ENCODE peak calls at places on chromosomes 5 and 9, in ten cellular contexts. One of them, this sample, is unnamed.

GRCh38 chr9:76216161-76216649 is 178.0 kb downstream of the RFK start:
- DNase-seq in uterus: no peak
- DNase-seq in neural progenitor cell: no peak
- DNase-seq in IMR-90: peak; percentile 98
- DNase-seq in heart right ventricle: no peak
- DNase-seq in cardiac muscle cell: peak; percentile 88
- DNase-seq in left ventricle myocardium inferior: no peak
- DNase-seq in psoas muscle: no peak
- DNase-seq in aorta: no peak
- DNase-seq in NT2/D1: no peak
- DNase-seq in this sample: peak; percentile 98

GRCh38 chr5:5983261-5983660 is 395.1 kb downstream of the MED10 start:
- DNase-seq in uterus: no peak
- DNase-seq in neural progenitor cell: no peak
- DNase-seq in IMR-90: no peak
- DNase-seq in heart right ventricle: no peak
- DNase-seq in cardiac muscle cell: no peak
- DNase-seq in left ventricle myocardium inferior: no peak
- DNase-seq in psoas muscle: no peak
- DNase-seq in aorta: no peak
- DNase-seq in NT2/D1: no peak
- DNase-seq in this sample: no peak

GRCh38 chr5:172860520-172861443 is 26.7 kb downstream of the ERGIC1 start:
- DNase-seq in uterus: peak; percentile 92
- DNase-seq in neural progenitor cell: no peak
- DNase-seq in IMR-90: peak; percentile 32
- DNase-seq in heart right ventricle: peak; percentile 88
- DNase-seq in cardiac muscle cell: peak; percentile 82
- DNase-seq in left ventricle myocardium inferior: peak; percentile 90
- DNase-seq in psoas muscle: peak; percentile 97
- DNase-seq in aorta: peak; percentile 93
- DNase-seq in NT2/D1: no peak
- DNase-seq in this sample: peak; percentile 45

GRCh38 chr9:124390812-124391658 is 24.2 kb downstream of the PSMB7 start:
- DNase-seq in uterus: no peak
- DNase-seq in neural progenitor cell: peak; percentile 39
- DNase-seq in IMR-90: peak; percentile 67
- DNase-seq in heart right ventricle: no peak
- DNase-seq in cardiac muscle cell: no peak
- DNase-seq in left ventricle myocardium inferior: no peak
- DNase-seq in psoas muscle: no peak
- DNase-seq in aorta: no peak
- DNase-seq in NT2/D1: no peak
- DNase-seq in this sample: peak; percentile 24

GRCh38 chr5:180466316-180466715 is 27.9 kb upstream of the CNOT6 start:
- DNase-seq in uterus: no peak
- DNase-seq in neural progenitor cell: no peak
- DNase-seq in IMR-90: no peak
- DNase-seq in heart right ventricle: no peak
- DNase-seq in cardiac muscle cell: no peak
- DNase-seq in left ventricle myocardium inferior: no peak
- DNase-seq in psoas muscle: no peak
- DNase-seq in aorta: no peak
- DNase-seq in NT2/D1: no peak
- DNase-seq in this sample: no peak

GRCh38 chr9:137244486-137245449 is 3.7 kb downstream of the TUBB4B start:
- DNase-seq in uterus: no peak
- DNase-seq in neural progenitor cell: peak; percentile 31
- DNase-seq in IMR-90: no peak
- DNase-seq in heart right ventricle: no peak
- DNase-seq in cardiac muscle cell: no peak
- DNase-seq in left ventricle myocardium inferior: no peak
- DNase-seq in psoas muscle: no peak
- DNase-seq in aorta: no peak
- DNase-seq in NT2/D1: no peak
- DNase-seq in this sample: no peak

GRCh38 chr9:71766663-71767062 is 1.6 kb downstream of the CEMIP2 start:
- DNase-seq in uterus: no peak
- DNase-seq in neural progenitor cell: no peak
- DNase-seq in IMR-90: no peak
- DNase-seq in heart right ventricle: no peak
- DNase-seq in cardiac muscle cell: no peak
- DNase-seq in left ventricle myocardium inferior: no peak
- DNase-seq in psoas muscle: no peak
- DNase-seq in aorta: no peak
- DNase-seq in NT2/D1: no peak
- DNase-seq in this sample: no peak

GRCh38 chr5:21802869-21803490 is 1050.2 kb downstream of the CDH12 start:
- DNase-seq in uterus: no peak
- DNase-seq in neural progenitor cell: peak; percentile 11
- DNase-seq in IMR-90: peak; percentile 56
- DNase-seq in heart right ventricle: no peak
- DNase-seq in cardiac muscle cell: peak; percentile 50
- DNase-seq in left ventricle myocardium inferior: no peak
- DNase-seq in psoas muscle: no peak
- DNase-seq in aorta: no peak
- DNase-seq in NT2/D1: no peak
- DNase-seq in this sample: peak; percentile 14

GRCh38 chr5:133384120-133384855 is 228.1 kb downstream of the FSTL4 start:
- DNase-seq in uterus: no peak
- DNase-seq in neural progenitor cell: no peak
- DNase-seq in IMR-90: no peak
- DNase-seq in heart right ventricle: no peak
- DNase-seq in cardiac muscle cell: no peak
- DNase-seq in left ventricle myocardium inferior: no peak
- DNase-seq in psoas muscle: no peak
- DNase-seq in aorta: no peak
- DNase-seq in NT2/D1: no peak
- DNase-seq in this sample: no peak

GRCh38 chr9:73824671-73825070 is 672.5 kb upstream of the RORB start:
- DNase-seq in uterus: no peak
- DNase-seq in neural progenitor cell: peak; percentile 31
- DNase-seq in IMR-90: no peak
- DNase-seq in heart right ventricle: no peak
- DNase-seq in cardiac muscle cell: peak; percentile 16
- DNase-seq in left ventricle myocardium inferior: no peak
- DNase-seq in psoas muscle: no peak
- DNase-seq in aorta: no peak
- DNase-seq in NT2/D1: peak; percentile 16
- DNase-seq in this sample: no peak

GRCh38 chr9:113221003-113221799 is at the start of the genes FKBP15 and SLC31A1:
- DNase-seq in uterus: peak; percentile 97
- DNase-seq in neural progenitor cell: peak; percentile 99
- DNase-seq in IMR-90: peak; percentile 99
- DNase-seq in heart right ventricle: peak; percentile 98
- DNase-seq in cardiac muscle cell: peak; percentile 99
- DNase-seq in left ventricle myocardium inferior: peak; percentile 98
- DNase-seq in psoas muscle: peak; percentile 98
- DNase-seq in aorta: peak; percentile 99
- DNase-seq in NT2/D1: peak; percentile 98
- DNase-seq in this sample: peak; percentile 96

GRCh38 chr9:113220467-113221002 is 542 bp downstream of the FKBP15 start:
- DNase-seq in uterus: no peak
- DNase-seq in neural progenitor cell: peak; percentile 23
- DNase-seq in IMR-90: no peak
- DNase-seq in heart right ventricle: no peak
- DNase-seq in cardiac muscle cell: peak; percentile 8
- DNase-seq in left ventricle myocardium inferior: no peak
- DNase-seq in psoas muscle: no peak
- DNase-seq in aorta: no peak
- DNase-seq in NT2/D1: no peak
- DNase-seq in this sample: no peak

GRCh38 chr9:113221800-113222481 is 597 bp downstream of the SLC31A1 start:
- DNase-seq in uterus: no peak
- DNase-seq in neural progenitor cell: no peak
- DNase-seq in IMR-90: no peak
- DNase-seq in heart right ventricle: no peak
- DNase-seq in cardiac muscle cell: no peak
- DNase-seq in left ventricle myocardium inferior: no peak
- DNase-seq in psoas muscle: no peak
- DNase-seq in aorta: no peak
- DNase-seq in NT2/D1: no peak
- DNase-seq in this sample: no peak

GRCh38 chr9:113222482-113222841 is 1.1 kb downstream of the SLC31A1 start:
- DNase-seq in uterus: no peak
- DNase-seq in neural progenitor cell: no peak
- DNase-seq in IMR-90: peak; percentile 22
- DNase-seq in heart right ventricle: no peak
- DNase-seq in cardiac muscle cell: peak; percentile 51
- DNase-seq in left ventricle myocardium inferior: no peak
- DNase-seq in psoas muscle: no peak
- DNase-seq in aorta: no peak
- DNase-seq in NT2/D1: no peak
- DNase-seq in this sample: no peak

GRCh38 chr9:113223963-113224362 is 2.6 kb downstream of the SLC31A1 start:
- DNase-seq in uterus: no peak
- DNase-seq in neural progenitor cell: no peak
- DNase-seq in IMR-90: peak; percentile 96
- DNase-seq in heart right ventricle: no peak
- DNase-seq in cardiac muscle cell: peak; percentile 67
- DNase-seq in left ventricle myocardium inferior: no peak
- DNase-seq in psoas muscle: no peak
- DNase-seq in aorta: no peak
- DNase-seq in NT2/D1: no peak
- DNase-seq in this sample: peak; percentile 61
- H3K4me1 ChIP-seq in uterus: peaks cover 11% of the 10 kb centered on the region
- H3K4me1 ChIP-seq in neural progenitor cell: peaks cover 16% of the 10 kb centered on the region
- H3K4me1 ChIP-seq in IMR-90: peaks cover 10% of the 10 kb centered on the region
- H3K4me1 ChIP-seq in heart right ventricle: peaks cover 56% of the 10 kb centered on the region
- H3K4me1 ChIP-seq in cardiac muscle cell: peaks cover 26% of the 10 kb centered on the region
- H3K4me1 ChIP-seq in left ventricle myocardium inferior: peaks cover 79% of the 10 kb centered on the region
- H3K4me1 ChIP-seq in psoas muscle: peaks cover 16% of the 10 kb centered on the region
- H3K4me1 ChIP-seq in aorta: no peaks in the 10 kb centered on the region
- H3K4me1 ChIP-seq in NT2/D1: no peaks in the 10 kb centered on the region
- H3K4me1 ChIP-seq in this sample: peaks cover 22% of the 10 kb centered on the region

GRCh38 chr5:113084402-113085083 is 107.9 kb downstream of the DCP2 start:
- DNase-seq in uterus: no peak
- DNase-seq in neural progenitor cell: no peak
- DNase-seq in IMR-90: no peak
- DNase-seq in heart right ventricle: no peak
- DNase-seq in cardiac muscle cell: no peak
- DNase-seq in left ventricle myocardium inferior: no peak
- DNase-seq in psoas muscle: no peak
- DNase-seq in aorta: no peak
- DNase-seq in NT2/D1: no peak
- DNase-seq in this sample: no peak

GRCh38 chr5:113089653-113090335 is 113.2 kb downstream of the DCP2 start:
- DNase-seq in uterus: no peak
- DNase-seq in neural progenitor cell: no peak
- DNase-seq in IMR-90: peak; percentile 54
- DNase-seq in heart right ventricle: peak; percentile 31
- DNase-seq in cardiac muscle cell: peak; percentile 19
- DNase-seq in left ventricle myocardium inferior: peak; percentile 49
- DNase-seq in psoas muscle: no peak
- DNase-seq in aorta: no peak
- DNase-seq in NT2/D1: no peak
- DNase-seq in this sample: peak; percentile 49

GRCh38 chr5:113090336-113091106 is 113.9 kb downstream of the DCP2 start:
- DNase-seq in uterus: no peak
- DNase-seq in neural progenitor cell: no peak
- DNase-seq in IMR-90: no peak
- DNase-seq in heart right ventricle: no peak
- DNase-seq in cardiac muscle cell: peak; percentile 48
- DNase-seq in left ventricle myocardium inferior: no peak
- DNase-seq in psoas muscle: no peak
- DNase-seq in aorta: peak; percentile 57
- DNase-seq in NT2/D1: no peak
- DNase-seq in this sample: peak; percentile 18

GRCh38 chr5:113085084-113085414 is 108.5 kb downstream of the DCP2 start:
- DNase-seq in uterus: no peak
- DNase-seq in neural progenitor cell: no peak
- DNase-seq in IMR-90: no peak
- DNase-seq in heart right ventricle: no peak
- DNase-seq in cardiac muscle cell: no peak
- DNase-seq in left ventricle myocardium inferior: no peak
- DNase-seq in psoas muscle: no peak
- DNase-seq in aorta: no peak
- DNase-seq in NT2/D1: no peak
- DNase-seq in this sample: no peak

GRCh38 chr5:113087994-113088519 is 111.5 kb downstream of the DCP2 start:
- DNase-seq in uterus: no peak
- DNase-seq in neural progenitor cell: no peak
- DNase-seq in IMR-90: no peak
- DNase-seq in heart right ventricle: no peak
- DNase-seq in cardiac muscle cell: peak; percentile 77
- DNase-seq in left ventricle myocardium inferior: no peak
- DNase-seq in psoas muscle: no peak
- DNase-seq in aorta: no peak
- DNase-seq in NT2/D1: no peak
- DNase-seq in this sample: peak; percentile 12
- H3K4me1 ChIP-seq in uterus: peaks cover 4% of the 10 kb centered on the region
- H3K4me1 ChIP-seq in neural progenitor cell: no peaks in the 10 kb centered on the region
- H3K4me1 ChIP-seq in IMR-90: peaks cover 6% of the 10 kb centered on the region
- H3K4me1 ChIP-seq in heart right ventricle: peaks cover 83% of the 10 kb centered on the region
- H3K4me1 ChIP-seq in cardiac muscle cell: peaks cover 70% of the 10 kb centered on the region
- H3K4me1 ChIP-seq in left ventricle myocardium inferior: peaks cover 88% of the 10 kb centered on the region
- H3K4me1 ChIP-seq in psoas muscle: peaks cover 15% of the 10 kb centered on the region
- H3K4me1 ChIP-seq in aorta: peaks cover 5% of the 10 kb centered on the region
- H3K4me1 ChIP-seq in NT2/D1: no peaks in the 10 kb centered on the region
- H3K4me1 ChIP-seq in this sample: peaks cover 10% of the 10 kb centered on the region

DNA sequence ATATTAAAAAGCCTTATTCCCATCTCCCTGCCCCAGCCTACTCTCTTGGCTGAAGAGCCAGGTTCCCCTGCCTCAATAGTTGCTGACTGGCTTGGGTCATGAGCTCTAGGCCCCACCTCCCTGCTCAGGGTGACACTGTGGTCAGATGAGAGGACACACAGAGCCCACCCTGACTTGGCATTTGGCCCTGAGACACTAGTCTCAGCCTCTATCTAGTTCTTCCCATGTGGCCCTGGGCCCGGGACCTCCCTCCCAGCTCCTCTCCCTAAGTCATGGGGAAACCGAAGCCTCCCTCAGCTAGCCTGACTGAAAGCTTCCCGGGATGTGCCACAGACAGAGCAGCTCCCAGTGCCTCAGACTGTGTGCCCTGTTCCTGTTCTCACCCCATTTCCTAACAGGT is 5.8 kb upstream of the MYOZ3 start:
- DNase-seq in uterus: no peak
- DNase-seq in neural progenitor cell: no peak
- DNase-seq in IMR-90: no peak
- DNase-seq in heart right ventricle: no peak
- DNase-seq in cardiac muscle cell: no peak
- DNase-seq in left ventricle myocardium inferior: no peak
- DNase-seq in psoas muscle: no peak
- DNase-seq in aorta: peak; percentile 44
- DNase-seq in NT2/D1: no peak
- DNase-seq in this sample: no peak
- H3K4me1 ChIP-seq in uterus: no peaks in the 10 kb centered on the region
- H3K4me1 ChIP-seq in neural progenitor cell: peaks cover 29% of the 10 kb centered on the region
- H3K4me1 ChIP-seq in IMR-90: peaks cover 35% of the 10 kb centered on the region
- H3K4me1 ChIP-seq in heart right ventricle: peaks cover 96% of the 10 kb centered on the region
- H3K4me1 ChIP-seq in cardiac muscle cell: peaks cover 12% of the 10 kb centered on the region
- H3K4me1 ChIP-seq in left ventricle myocardium inferior: peaks cover 86% of the 10 kb centered on the region
- H3K4me1 ChIP-seq in psoas muscle: peaks cover 74% of the 10 kb centered on the region
- H3K4me1 ChIP-seq in aorta: no peaks in the 10 kb centered on the region
- H3K4me1 ChIP-seq in NT2/D1: peaks cover 10% of the 10 kb centered on the region
- H3K4me1 ChIP-seq in this sample: peaks cover 28% of the 10 kb centered on the region

DNA sequence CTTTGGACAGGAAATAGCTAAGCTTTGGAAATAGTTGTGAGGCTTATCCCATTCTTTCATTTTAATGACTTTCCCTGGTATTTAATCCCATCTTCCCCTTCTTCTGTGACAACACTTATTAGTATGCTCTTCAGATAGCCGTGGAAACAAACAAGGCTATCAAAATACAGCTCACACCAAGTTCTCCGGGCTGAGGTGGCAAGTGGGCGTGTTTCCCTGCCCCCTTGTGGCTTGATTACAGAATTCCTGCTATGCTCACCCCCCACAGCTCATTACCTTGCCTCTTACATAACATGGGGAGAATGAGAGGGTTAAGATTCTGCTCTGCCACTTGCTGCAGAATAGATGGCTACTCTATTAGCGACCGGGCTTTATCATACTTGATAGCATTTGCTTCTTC is 437.1 kb upstream of the TLE4 start:
- DNase-seq in uterus: no peak
- DNase-seq in neural progenitor cell: peak; percentile 59
- DNase-seq in IMR-90: peak; percentile 12
- DNase-seq in heart right ventricle: no peak
- DNase-seq in cardiac muscle cell: peak; percentile 42
- DNase-seq in left ventricle myocardium inferior: no peak
- DNase-seq in psoas muscle: no peak
- DNase-seq in aorta: no peak
- DNase-seq in NT2/D1: peak; percentile 30
- DNase-seq in this sample: peak; percentile 52
- H3K4me1 ChIP-seq in uterus: no peaks in the 10 kb centered on the region
- H3K4me1 ChIP-seq in neural progenitor cell: peaks cover 20% of the 10 kb centered on the region
- H3K4me1 ChIP-seq in IMR-90: no peaks in the 10 kb centered on the region
- H3K4me1 ChIP-seq in heart right ventricle: no peaks in the 10 kb centered on the region
- H3K4me1 ChIP-seq in cardiac muscle cell: no peaks in the 10 kb centered on the region
- H3K4me1 ChIP-seq in left ventricle myocardium inferior: no peaks in the 10 kb centered on the region
- H3K4me1 ChIP-seq in psoas muscle: no peaks in the 10 kb centered on the region
- H3K4me1 ChIP-seq in aorta: no peaks in the 10 kb centered on the region
- H3K4me1 ChIP-seq in NT2/D1: no peaks in the 10 kb centered on the region
- H3K4me1 ChIP-seq in this sample: peaks cover 9% of the 10 kb centered on the region